ENCODE peak calls at places on chromosomes 3 and 15, in five cellular contexts. L is RWPE1, I is AG09319, C is natural killer cell, R is heart left ventricle. H is an unnamed sample.

GRCh38 chr15:64324513-64324912 is 31.5 kb downstream of the CSNK1G1 start:
- DNase-seq in R (no peak), C (no peak), I (no peak), L (no peak), H (no peak)

GRCh38 chr3:159025733-159026132 is 223.9 kb downstream of the MFSD1 start:
- DNase-seq in I (no peak), R (no peak), C (no peak), L (no peak), H (no peak)

GRCh38 chr3:163622384-163622783 is 1455.9 kb downstream of the SI start:
- DNase-seq in R (no peak), I (no peak), L (no peak), C (no peak), H (no peak)

GRCh38 chr3:153038779-153039178 is 123.2 kb upstream of the RAP2B start:
- DNase-seq in C (no peak), L (no peak), R (no peak), I (no peak), H (no peak)

GRCh38 chr15:70504305-70504951 is 258.9 kb downstream of the UACA start:
- DNase-seq in L (no peak), R (peak), I (no peak), C (no peak), H (no peak)

GRCh38 chr15:64566629-64567427 is 106.5 kb downstream of the ZNF609 start:
- DNase-seq in R (no peak), L (no peak), I (no peak), C (no peak), H (no peak)

GRCh38 chr3:14472471-14473351 is 67.4 kb downstream of the GRIP2 start:
- DNase-seq in I (no peak), R (peak), C (no peak), L (peak), H (no peak)

GRCh38 chr15:78910836-78911235 is 34.0 kb downstream of the CTSH start:
- DNase-seq in R (no peak), C (no peak), L (no peak), I (no peak), H (no peak)

GRCh38 chr3:99895106-99895705 is 77.5 kb downstream of the CMSS1 start:
- DNase-seq in C (no peak), R (no peak), I (no peak), L (no peak), H (no peak)

GRCh38 chr15:74752486-74753395 is 4.1 kb downstream of the CYP1A2 start:
- DNase-seq in I (no peak), C (no peak), L (peak), R (no peak), H (no peak)

GRCh38 chr3:157785071-157785826 is 282.0 kb upstream of the VEPH1 start:
- DNase-seq in C (no peak), L (peak), R (no peak), I (peak), H (no peak)

GRCh38 chr3:129699635-129700034 is 93.2 kb upstream of the PLXND1 start:
- DNase-seq in L (no peak), C (no peak), R (no peak), I (no peak), H (no peak)

GRCh38 chr15:29086001-29086400 is 183.6 kb downstream of the NSMCE3 start:
- DNase-seq in C (no peak), I (no peak), R (no peak), L (no peak), H (no peak)

GRCh38 chr3:39907981-39908380 is 98.6 kb downstream of the MYRIP start:
- DNase-seq in C (no peak), I (no peak), L (no peak), R (peak), H (no peak)

GRCh38 chr3:39910135-39910534 is 100.7 kb downstream of the MYRIP start:
- DNase-seq in C (no peak), I (no peak), L (no peak), R (no peak), H (no peak)

GRCh38 chr3:39910828-39911464 is 101.5 kb downstream of the MYRIP start:
- DNase-seq in C (no peak), L (no peak), I (no peak), R (no peak), H (no peak)

GRCh38 chr3:39915027-39915426 is 105.6 kb downstream of the MYRIP start:
- DNase-seq in R (no peak), C (no peak), L (no peak), I (no peak), H (no peak)

GRCh38 chr3:39911465-39912309 is 102.3 kb downstream of the MYRIP start:
- DNase-seq in I (no peak), R (no peak), L (no peak), C (no peak), H (no peak)
- TF ChIP-seq CTCF in I (no peak), R (no peak), L (no peak), C (no peak), H (no peak)

GRCh38 chr3:40780341-40780800 is 255.6 kb downstream of the ZNF621 start:
- DNase-seq in C (no peak), R (peak), I (peak), L (no peak), H (no peak)
- TF ChIP-seq CTCF in C (no peak), R (no peak), I (no peak), L (no peak), H (no peak)

DNA sequence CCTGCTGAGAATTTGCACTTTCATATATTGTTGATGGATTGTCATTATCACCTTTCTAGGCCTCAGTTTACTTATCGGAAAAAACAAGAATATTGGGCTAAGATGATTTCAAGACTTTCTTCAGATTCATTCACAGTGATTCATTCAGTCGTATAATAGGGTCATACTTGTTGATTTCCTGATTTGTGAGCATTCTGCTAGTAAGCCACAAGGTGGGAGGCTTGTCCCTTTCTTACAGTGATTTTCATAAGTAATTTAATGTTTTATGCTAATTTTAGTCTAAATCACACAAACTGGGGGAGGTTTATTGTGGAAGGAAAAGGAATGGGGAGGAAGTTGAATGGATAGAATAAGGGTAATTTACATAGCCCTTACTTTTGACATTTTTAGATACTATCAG is 126.8 kb upstream of the GOLGA6L4 start:
- DNase-seq in L (peak), C (no peak), R (no peak), I (no peak), H (no peak)
- TF ChIP-seq CTCF in L (peak), C (no peak), R (no peak), I (no peak), H (no peak)

GRCh38 chr3:176359211-176359610 is 838.1 kb downstream of the TBL1XR1 start:
- DNase-seq in I (no peak), C (no peak), R (no peak), L (peak), H (no peak)
- TF ChIP-seq CTCF in I (no peak), C (no peak), R (no peak), L (no peak), H (no peak)

GRCh38 chr3:47882338-47882737 is 79.4 kb downstream of the DHX30 start:
- DNase-seq in L (no peak), I (no peak), C (no peak), R (no peak), H (no peak)
- TF ChIP-seq CTCF in L (no peak), I (no peak), C (no peak), R (no peak), H (no peak)

DNA sequence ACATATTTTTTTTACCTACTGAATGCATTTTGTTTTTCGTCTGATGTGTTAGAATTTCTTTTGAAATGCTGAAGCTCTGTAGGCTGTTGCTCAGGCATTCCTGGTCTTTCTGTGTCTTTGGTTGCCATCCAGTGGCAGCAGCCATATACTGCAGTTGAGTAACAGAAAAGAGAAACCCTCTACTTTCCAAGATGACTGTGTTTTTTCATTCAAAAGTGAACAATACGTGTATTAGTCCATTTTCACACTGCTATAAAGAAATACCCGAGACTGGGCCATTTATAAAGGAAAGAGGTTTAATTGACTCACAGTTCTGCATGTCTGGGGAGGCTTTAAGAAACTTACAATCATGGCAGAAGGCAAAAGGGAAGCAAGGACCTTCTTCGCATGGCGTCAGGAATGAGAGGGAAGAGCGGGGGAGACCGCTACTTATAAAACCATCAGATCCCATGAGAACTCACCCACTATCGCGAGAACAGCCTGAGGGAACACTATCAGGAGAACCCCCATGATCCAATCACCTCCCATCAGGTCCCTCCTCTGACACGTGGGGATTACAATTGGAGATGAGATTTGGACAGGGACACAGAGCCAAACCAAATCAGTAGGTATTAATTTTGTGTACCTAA is 4.7 kb upstream of the GOLGA8B start:
- DNase-seq in R (no peak), C (peak), I (peak), L (peak), H (peak)
- TF ChIP-seq CTCF in R (peak), C (peak), I (peak), L (peak), H (peak)

GRCh38 chr15:32042269-32042996 is 12.1 kb downstream of the CHRNA7 start:
- DNase-seq in I (no peak), L (peak), R (no peak), C (no peak), H (no peak)
- TF ChIP-seq CTCF in I (no peak), L (no peak), R (no peak), C (no peak), H (no peak)